ENCODE peak calls at places on chromosome 9, in four cellular contexts. F is astrocyte of the spinal cord; W is RPMI7951; Q is CD8-positive, alpha-beta T cell. R is an unnamed sample.

GRCh38 chr9:72552356-72552755 is 30.9 kb downstream of the TMC1 start:
- DNase-seq in F (no peak), W (no peak), Q (no peak), R (no peak)

GRCh38 chr9:71609453-71609840 is 158.9 kb downstream of the CEMIP2 start:
- DNase-seq in F (no peak), W (no peak), Q (no peak), R (no peak)

GRCh38 chr9:130089141-130089540 is 35.4 kb downstream of the GPR107 start:
- DNase-seq in F (no peak), W (no peak), Q (no peak), R (no peak)

GRCh38 chr9:710951-711745 is 130.3 kb upstream of the DMRT1 start:
- DNase-seq in F (no peak), W (no peak), Q (no peak), R (no peak)

GRCh38 chr9:116318463-116319271 is 165.1 kb downstream of the PAPPA start:
- DNase-seq in F (no peak), W (peak), Q (no peak), R (no peak)

GRCh38 chr9:131478421-131478868 is 24.3 kb upstream of the POMT1 start:
- DNase-seq in F (peak), W (peak), Q (peak), R (no peak)

GRCh38 chr9:124217839-124218437 is 39.8 kb upstream of the NEK6 start:
- DNase-seq in F (no peak), W (no peak), Q (no peak), R (no peak)

GRCh38 chr9:114155967-114156294 is 594 bp downstream of the COL27A1 start:
- DNase-seq in F (no peak), W (no peak), Q (no peak), R (no peak)

GRCh38 chr9:120735415-120736126 is 21.3 kb upstream of the MEGF9 start:
- DNase-seq in F (no peak), W (no peak), Q (no peak), R (no peak)

GRCh38 chr9:33466565-33467495 is 6.9 kb downstream of the NOL6 start:
- DNase-seq in F (peak), W (no peak), Q (peak), R (peak)

GRCh38 chr9:93658184-93658925 is 82.0 kb downstream of the PHF2 start:
- DNase-seq in F (no peak), W (no peak), Q (no peak), R (no peak)

GRCh38 chr9:81687521-81688261 is 1.7 kb downstream of the TLE1 start:
- DNase-seq in F (peak), W (peak), Q (no peak), R (peak)

GRCh38 chr9:34989946-34990635 is 546 bp downstream of the DNAJB5 start:
- DNase-seq in F (peak), W (peak), Q (no peak), R (no peak)

GRCh38 chr9:6920040-6920439 is 162.3 kb downstream of the KDM4C start:
- DNase-seq in F (no peak), W (no peak), Q (no peak), R (no peak)

GRCh38 chr9:91089405-91090131 is 272.1 kb downstream of the AUH start:
- DNase-seq in F (peak), W (peak), Q (no peak), R (peak)

GRCh38 chr9:72680593-72681317 is 159.3 kb downstream of the TMC1 start:
- DNase-seq in F (no peak), W (no peak), Q (no peak), R (no peak)

GRCh38 chr9:107486674-107487520 is 2.7 kb downstream of the KLF4 start:
- DNase-seq in F (no peak), W (no peak), Q (no peak), R (no peak)

GRCh38 chr9:18482371-18482770 is 8.4 kb downstream of the ADAMTSL1 start:
- DNase-seq in F (no peak), W (no peak), Q (no peak), R (no peak)

GRCh38 chr9:36833954-36834353 is 200.1 kb downstream of the PAX5 start:
- DNase-seq in F (no peak), W (no peak), Q (no peak), R (no peak)

R was measured in HT1080.